ENCODE peak calls at places on chromosomes 1 and 21, in ten cellular contexts. Y is cardiac fibroblast, N is HL-60, I is foreskin fibroblast, H is heart left ventricle, V is tibial artery, J is IMR-90, F is GM23248, L is bronchial epithelial cell, P is adrenal gland. X is an unnamed sample.

GRCh38 chr1:33466159-33466558 is 6.3 kb upstream of the ZSCAN20 start:
- DNase-seq in P (peak), L (no peak), F (no peak), H (peak), N (no peak), J (no peak), Y (no peak), I (no peak), V (no peak), X (no peak)

GRCh38 chr1:203170625-203171330 is 4.8 kb downstream of the MYBPH start:
- DNase-seq in P (no peak), I (no peak), J (peak), N (no peak), V (no peak), Y (no peak), L (peak), F (peak), H (no peak), X (no peak)

GRCh38 chr1:51642739-51643142 is 25.8 kb downstream of the OSBPL9 start:
- DNase-seq in Y (peak), P (no peak), V (no peak), N (no peak), I (peak), J (peak), F (peak), H (peak), L (no peak), X (peak)

GRCh38 chr1:183267646-183268431 is 81.8 kb downstream of the LAMC2 start:
- DNase-seq in Y (peak), J (peak), F (peak), I (peak), N (no peak), L (peak), V (no peak), H (no peak), P (peak), X (peak)

GRCh38 chr21:35303085-35303484 is 254.0 kb upstream of the RUNX1 start:
- DNase-seq in F (peak), P (peak), L (peak), N (no peak), V (no peak), J (peak), Y (peak), I (peak), H (no peak), X (peak)

GRCh38 chr1:32336963-32337675 is 1.1 kb upstream of the MARCKSL1 start:
- DNase-seq in N (peak), F (peak), V (no peak), Y (peak), I (no peak), J (peak), H (peak), L (peak), P (no peak), X (peak)

GRCh38 chr1:203954293-203954692 is 92.9 kb downstream of the SNRPE start:
- DNase-seq in I (no peak), V (no peak), N (no peak), H (no peak), J (no peak), P (no peak), Y (no peak), F (no peak), L (no peak), X (no peak)

GRCh38 chr21:43775795-43776430 is at the start of gene CSTB:
- DNase-seq in V (peak), P (peak), Y (peak), H (peak), I (peak), J (peak), N (peak), F (peak), L (no peak), X (peak)

GRCh38 chr1:110089561-110090275 is 19.2 kb upstream of the ALX3 start:
- DNase-seq in H (no peak), P (no peak), Y (no peak), L (no peak), I (no peak), F (no peak), J (no peak), N (no peak), V (no peak), X (no peak)

GRCh38 chr1:109251277-109252166 is 2.2 kb downstream of the CELSR2 start:
- DNase-seq in P (no peak), J (no peak), N (no peak), Y (no peak), F (no peak), L (no peak), I (no peak), H (no peak), V (no peak), X (no peak)

GRCh38 chr1:193301746-193302145 is 115.3 kb upstream of the B3GALT2 start:
- DNase-seq in F (no peak), H (no peak), P (no peak), Y (no peak), L (no peak), V (no peak), N (no peak), I (no peak), J (no peak), X (no peak)

GRCh38 chr1:31955917-31956736 is 18.0 kb upstream of the PTP4A2 start:
- DNase-seq in P (peak), V (peak), F (peak), L (peak), H (peak), J (peak), Y (peak), I (peak), N (peak), X (peak)

GRCh38 chr1:192477630-192478029 is 97.9 kb upstream of the RGS1 start:
- DNase-seq in L (peak), N (no peak), V (no peak), F (peak), I (no peak), J (peak), Y (peak), P (no peak), H (no peak), X (peak)

GRCh38 chr1:69648486-69648885 is 80.8 kb downstream of the LRRC7 start:
- DNase-seq in N (no peak), Y (no peak), F (no peak), J (peak), P (no peak), L (peak), I (peak), H (no peak), V (no peak), X (no peak)

GRCh38 chr1:116254776-116255175 is 118.3 kb upstream of the ATP1A1 start:
- DNase-seq in P (no peak), I (no peak), F (peak), V (no peak), Y (no peak), H (no peak), N (no peak), L (peak), J (no peak), X (peak)

GRCh38 chr1:221824025-221824424 is 82.1 kb upstream of the DUSP10 start:
- DNase-seq in V (no peak), P (no peak), N (no peak), H (no peak), F (peak), L (peak), Y (peak), I (peak), J (peak), X (peak)

GRCh38 chr21:25133939-25134338 is 473.3 kb downstream of the MRPL39 start:
- DNase-seq in P (no peak), N (no peak), Y (no peak), L (no peak), H (no peak), J (peak), I (no peak), F (peak), V (no peak), X (no peak)

GRCh38 chr1:6124746-6125365 is 55.3 kb downstream of the CHD5 start:
- DNase-seq in Y (no peak), F (no peak), J (no peak), I (no peak), H (no peak), V (no peak), P (no peak), N (no peak), L (no peak), X (no peak)

GRCh38 chr1:164802573-164803282 is 243.7 kb downstream of the PBX1 start:
- DNase-seq in L (no peak), N (no peak), V (no peak), P (no peak), F (no peak), I (no peak), H (no peak), Y (no peak), J (no peak), X (no peak)

GRCh38 chr1:57186455-57186854 is 220.6 kb upstream of the C8B start:
- DNase-seq in L (no peak), N (no peak), I (no peak), Y (no peak), H (no peak), P (no peak), F (no peak), V (no peak), J (no peak), X (no peak)

GRCh38 chr1:78500529-78500928 is 9.8 kb downstream of the PTGFR start:
- DNase-seq in I (no peak), V (no peak), Y (no peak), P (no peak), N (no peak), F (no peak), L (no peak), H (no peak), J (no peak), X (no peak)

GRCh38 chr1:25699501-25700089 is 83.0 kb downstream of the MAN1C1 start:
- DNase-seq in V (peak), J (no peak), H (peak), Y (no peak), N (no peak), F (peak), I (peak), L (no peak), P (no peak), X (no peak)

GRCh38 chr1:81387446-81387845 is 413.3 kb upstream of the ADGRL2 start:
- DNase-seq in N (no peak), F (no peak), P (no peak), V (no peak), J (no peak), I (no peak), Y (no peak), H (no peak), L (no peak), X (no peak)

GRCh38 chr1:59520759-59521442 is 224.0 kb downstream of the FGGY start:
- DNase-seq in H (peak), P (peak), L (no peak), J (peak), Y (peak), F (no peak), V (peak), N (no peak), I (peak), X (peak)

GRCh38 chr1:14949836-14950674 is 203.5 kb upstream of the TMEM51 start:
- DNase-seq in F (no peak), L (no peak), P (no peak), Y (no peak), N (no peak), J (no peak), V (peak), H (no peak), I (no peak), X (no peak)

GRCh38 chr1:79259390-79260336 is 253.1 kb upstream of the ADGRL4 start:
- DNase-seq in J (peak), L (peak), Y (peak), N (no peak), H (no peak), I (peak), P (no peak), V (no peak), F (peak), X (peak)

GRCh38 chr1:181674617-181675016 is 191.3 kb downstream of the CACNA1E start:
- DNase-seq in V (no peak), J (no peak), F (no peak), L (no peak), N (no peak), P (no peak), I (no peak), Y (no peak), H (no peak), X (no peak)

GRCh38 chr1:169680377-169681019 is 30.9 kb downstream of the SELL start:
- DNase-seq in L (no peak), V (no peak), F (no peak), N (no peak), J (no peak), H (no peak), Y (no peak), P (no peak), I (no peak), X (no peak)

GRCh38 chr1:15761729-15762128 is 3.1 kb downstream of the FBLIM1 start:
- DNase-seq in Y (no peak), V (no peak), I (no peak), L (no peak), H (no peak), N (no peak), F (no peak), P (no peak), J (no peak), X (no peak)

GRCh38 chr1:1893997-1894353 is 3.1 kb upstream of the GNB1 start:
- DNase-seq in I (no peak), F (no peak), Y (no peak), J (no peak), H (no peak), N (no peak), V (no peak), L (no peak), P (no peak), X (no peak)

GRCh38 chr21:35981514-35982070 is 78.7 kb downstream of the SETD4 start:
- DNase-seq in P (no peak), J (no peak), H (no peak), I (no peak), V (no peak), Y (peak), N (no peak), L (peak), F (peak), X (no peak)

GRCh38 chr1:240705584-240705983 is 93.6 kb upstream of the GREM2 start:
- DNase-seq in P (no peak), L (no peak), H (no peak), N (no peak), Y (peak), J (peak), V (no peak), I (peak), F (peak), X (peak)

GRCh38 chr1:89060091-89060490 is 4.9 kb downstream of the GBP1 start:
- DNase-seq in Y (no peak), F (no peak), J (no peak), P (no peak), L (no peak), V (no peak), N (no peak), I (no peak), H (no peak), X (no peak)

GRCh38 chr1:188433428-188433827 is 1604.7 kb downstream of the PLA2G4A start:
- DNase-seq in F (peak), L (peak), Y (no peak), H (no peak), N (no peak), P (no peak), V (no peak), I (peak), J (peak), X (no peak)

GRCh38 chr1:78722521-78722920 is 72.9 kb downstream of the IFI44 start:
- DNase-seq in F (peak), Y (no peak), V (no peak), I (peak), H (no peak), J (no peak), P (no peak), N (no peak), L (no peak), X (no peak)

GRCh38 chr1:58398714-58399113 is 147.8 kb downstream of the OMA1 start:
- DNase-seq in P (no peak), V (no peak), H (no peak), Y (no peak), F (no peak), L (no peak), I (no peak), J (no peak), N (peak), X (no peak)

GRCh38 chr1:58399176-58399575 is 147.3 kb downstream of the OMA1 start:
- DNase-seq in F (no peak), I (no peak), L (no peak), V (no peak), J (no peak), Y (no peak), N (no peak), P (no peak), H (no peak), X (no peak)

GRCh38 chr1:58402444-58402843 is 144.1 kb downstream of the OMA1 start:
- DNase-seq in P (no peak), H (no peak), J (peak), V (no peak), Y (peak), F (peak), L (no peak), I (peak), N (no peak), X (peak)

GRCh38 chr1:58403894-58404293 is 142.6 kb downstream of the OMA1 start:
- DNase-seq in J (no peak), F (no peak), L (no peak), P (no peak), V (no peak), Y (no peak), H (no peak), N (no peak), I (no peak), X (no peak)

DNA sequence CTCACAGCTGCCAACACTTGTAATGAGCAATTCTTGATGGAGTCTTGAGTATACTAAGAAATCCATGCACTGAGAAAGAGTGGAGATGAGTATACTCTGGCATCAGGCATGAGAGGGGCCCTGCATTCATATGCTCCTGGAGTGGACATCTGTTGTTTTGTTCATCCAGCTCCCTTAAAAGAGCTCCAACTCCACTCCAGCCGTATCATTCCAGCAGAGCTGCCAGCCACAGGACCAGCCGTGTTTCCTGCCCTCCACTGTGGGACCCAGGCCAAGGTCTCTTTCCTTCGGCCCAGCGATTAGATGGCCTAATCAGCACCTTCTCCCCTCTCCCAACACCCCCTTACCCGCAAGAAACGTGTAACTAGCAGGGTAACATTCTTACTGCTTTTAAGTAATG is 144.5 kb downstream of the OMA1 start:
- DNase-seq in H (peak), J (no peak), V (no peak), L (no peak), P (no peak), F (peak), N (no peak), Y (peak), I (peak), X (no peak)
- H3K4me3 ChIP-seq in H (no peak), J (no peak), V (no peak), L (no peak), P (no peak), F (peak), N (no peak), Y (no peak), I (no peak), X (no peak)

DNA sequence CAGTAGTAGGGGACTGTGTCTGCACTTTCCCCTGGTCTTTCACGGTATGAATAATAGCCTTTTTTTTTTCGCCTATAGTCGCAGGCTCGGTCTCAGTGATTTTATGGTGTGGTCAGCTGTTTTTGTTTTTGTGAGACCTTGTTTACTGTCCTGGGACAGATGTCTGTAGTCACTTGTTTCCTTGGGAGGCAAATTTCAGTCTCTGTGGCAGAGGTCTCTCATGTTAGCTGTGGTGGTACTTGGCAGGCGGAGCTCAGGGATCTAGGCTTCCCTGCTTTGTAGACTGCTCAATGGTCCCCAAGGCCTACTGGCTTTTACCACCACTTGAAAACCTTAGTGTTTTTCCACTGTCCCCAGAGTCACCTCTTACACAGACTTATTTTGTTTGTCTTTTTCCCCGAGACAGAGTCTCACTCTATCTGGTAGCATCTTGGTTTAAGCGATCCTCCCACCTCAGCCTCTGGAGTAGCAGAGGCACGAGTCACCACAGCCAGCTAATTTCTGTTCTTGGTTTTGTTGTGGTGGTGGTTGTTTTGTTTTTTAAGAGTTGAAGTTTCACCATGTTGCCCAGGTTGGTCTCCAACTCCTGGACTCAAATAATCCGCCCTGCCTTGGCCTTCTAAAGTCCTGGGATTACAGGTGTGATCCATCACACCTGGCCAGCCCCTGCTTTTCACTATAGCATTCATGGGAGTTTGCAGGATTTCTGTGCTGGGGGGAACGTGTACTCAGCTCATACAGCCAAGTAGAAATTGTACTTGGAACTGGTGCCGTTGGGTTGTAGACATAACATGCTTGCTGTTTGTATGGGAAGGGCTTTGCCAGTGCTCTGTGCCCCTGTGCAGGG is 10.3 kb downstream of the RNU1-2 start:
- DNase-seq in L (no peak), V (peak), H (no peak), N (no peak), Y (no peak), P (peak), J (peak), F (peak), I (peak), X (no peak)
- H3K4me3 ChIP-seq in L (no peak), V (no peak), H (no peak), N (no peak), Y (no peak), P (no peak), J (no peak), F (no peak), I (no peak), X (no peak)

DNA sequence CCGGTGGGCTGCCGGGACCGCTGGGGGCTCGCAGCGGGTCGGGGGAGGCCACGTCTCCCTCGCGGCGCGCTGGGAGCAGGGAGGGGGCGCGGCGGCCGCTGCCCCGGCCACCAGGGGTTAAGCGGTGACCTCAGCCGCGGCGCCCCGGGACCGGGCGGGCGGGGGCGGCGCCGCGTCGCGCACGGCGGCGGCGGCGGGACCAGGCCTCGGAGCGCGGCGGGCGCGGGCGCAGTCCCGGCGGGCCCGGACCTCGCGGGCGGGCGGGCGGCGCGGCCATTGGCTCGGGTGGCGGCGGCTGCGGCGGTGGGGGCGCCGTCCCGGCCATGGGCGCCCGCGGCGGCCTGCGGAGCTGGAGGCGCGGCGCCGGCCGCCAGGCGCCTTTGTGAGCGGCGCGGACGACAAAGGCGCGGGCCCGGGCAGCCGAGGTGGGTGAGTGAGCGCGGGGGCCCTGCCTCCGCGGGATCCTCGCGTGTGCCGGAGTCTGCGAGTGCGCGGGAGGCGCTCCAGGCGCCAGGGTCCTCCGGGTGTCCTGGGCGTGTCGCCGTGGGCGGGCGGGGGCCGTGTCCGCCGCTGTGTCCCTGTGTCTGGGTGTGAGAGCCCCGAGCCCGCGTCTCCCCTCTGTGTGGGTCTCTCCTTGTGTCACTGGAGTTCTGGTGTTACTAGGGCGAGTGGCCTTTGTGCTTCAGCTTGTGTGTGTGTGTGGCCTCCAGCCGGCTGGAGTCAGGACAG is at the start of gene ARHGEF10L:
- DNase-seq in I (no peak), P (no peak), V (peak), J (no peak), L (no peak), H (peak), N (no peak), Y (no peak), F (peak), X (no peak)
- H3K4me3 ChIP-seq in I (peak), P (peak), V (peak), J (peak), L (peak), H (peak), N (peak), Y (peak), F (peak), X (peak)

GRCh38 chr1:185068362-185068761 is 23.0 kb downstream of the RNF2 start:
- DNase-seq in H (no peak), L (no peak), N (no peak), V (no peak), P (no peak), I (no peak), Y (no peak), F (no peak), J (no peak), X (no peak)
- H3K4me3 ChIP-seq in H (no peak), L (no peak), N (no peak), V (no peak), P (no peak), I (no peak), Y (no peak), F (no peak), J (no peak), X (no peak)